ENCODE peak calls at places on chromosome 18, in seven cellular contexts. I is endothelial cell of umbilical vein, U is lower lobe of right lung, M is cardiac muscle cell, H is IMR-90, D is right atrium auricular region, R is HL-60. L is an unnamed sample.

GRCh38 chr18:80132196-80132812 is 23.2 kb downstream of the ADNP2 start:
- DNase-seq in I (no peak), U (no peak), M (no peak), H (no peak), D (no peak), R (no peak), L (no peak)

GRCh38 chr18:62678847-62679535 is 36.4 kb upstream of the PHLPP1 start:
- DNase-seq in I (no peak), U (no peak), M (no peak), H (no peak), D (no peak), R (no peak), L (no peak)

GRCh38 chr18:6414118-6414722 is 491 bp downstream of the L3MBTL4 start:
- DNase-seq in I (no peak), U (peak; percentile 87), M (peak; percentile 23), H (no peak), D (no peak), R (no peak), L (peak; percentile 93)

GRCh38 chr18:22282311-22283235 is 113.2 kb downstream of the GATA6 start:
- DNase-seq in I (peak; percentile 96), U (no peak), M (peak; percentile 97), H (peak; percentile 96), D (no peak), R (peak; percentile 35), L (no peak)

GRCh38 chr18:22899421-22899820 is 33.7 kb upstream of the RBBP8 start:
- DNase-seq in I (no peak), U (no peak), M (no peak), H (no peak), D (no peak), R (no peak), L (no peak)

GRCh38 chr18:58788971-58789797 is 75.5 kb upstream of the ZNF532 start:
- DNase-seq in I (peak; percentile 96), U (no peak), M (peak; percentile 81), H (peak; percentile 84), D (peak; percentile 66), R (no peak), L (no peak)

GRCh38 chr18:22171839-22172582 is 2.6 kb downstream of the GATA6 start:
- DNase-seq in I (no peak), U (peak; percentile 46), M (peak; percentile 45), H (no peak), D (no peak), R (no peak), L (no peak)

GRCh38 chr18:111292-112014 is 46.9 kb upstream of the USP14 start:
- DNase-seq in I (peak; percentile 64), U (peak; percentile 77), M (peak; percentile 64), H (peak; percentile 40), D (no peak), R (peak; percentile 28), L (peak; percentile 91)

GRCh38 chr18:21327101-21327500 is 85.1 kb downstream of the GREB1L start:
- DNase-seq in I (no peak), U (no peak), M (no peak), H (no peak), D (no peak), R (no peak), L (no peak)

GRCh38 chr18:74745658-74746403 is 148.2 kb downstream of the ZNF407 start:
- DNase-seq in I (peak; percentile 49), U (no peak), M (peak; percentile 45), H (peak; percentile 86), D (no peak), R (no peak), L (no peak)

GRCh38 chr18:79092869-79093268 is 23.7 kb downstream of the ATP9B start:
- DNase-seq in I (no peak), U (no peak), M (no peak), H (no peak), D (no peak), R (no peak), L (no peak)

GRCh38 chr18:63262369-63263335 is 56.9 kb downstream of the BCL2 start:
- DNase-seq in I (no peak), U (no peak), M (no peak), H (no peak), D (no peak), R (no peak), L (no peak)

GRCh38 chr18:59502222-59502898 is 143.3 kb upstream of the LMAN1 start:
- DNase-seq in I (no peak), U (no peak), M (peak; percentile 91), H (peak; percentile 94), D (peak; percentile 75), R (no peak), L (peak; percentile 43)

GRCh38 chr18:2536493-2536892 is 34.8 kb downstream of the METTL4 start:
- DNase-seq in I (no peak), U (no peak), M (peak; percentile 72), H (peak; percentile 72), D (no peak), R (no peak), L (no peak)

GRCh38 chr18:79938196-79938595 is 13.3 kb downstream of the SLC66A2 start:
- DNase-seq in I (no peak), U (peak; percentile 37), M (no peak), H (no peak), D (no peak), R (no peak), L (peak; percentile 47)

GRCh38 chr18:53380063-53380639 is 844.3 kb downstream of the MBD2 start:
- DNase-seq in I (peak; percentile 9), U (no peak), M (peak; percentile 54), H (peak; percentile 31), D (no peak), R (no peak), L (no peak)

GRCh38 chr18:22021701-22022100 is 147.7 kb upstream of the GATA6 start:
- DNase-seq in I (no peak), U (no peak), M (no peak), H (no peak), D (no peak), R (no peak), L (no peak)

GRCh38 chr18:75036941-75037516 is 171.9 kb downstream of the PTGR3 start:
- DNase-seq in I (no peak), U (no peak), M (peak; percentile 2), H (peak; percentile 86), D (no peak), R (no peak), L (no peak)

GRCh38 chr18:10518595-10519273 is 7.1 kb upstream of the NAPG start:
- DNase-seq in I (peak; percentile 56), U (peak; percentile 56), M (peak; percentile 75), H (peak; percentile 36), D (no peak), R (peak; percentile 75), L (no peak)

GRCh38 chr18:22637787-22638186 is 220.1 kb upstream of the CTAGE1 start:
- DNase-seq in I (no peak), U (no peak), M (peak; percentile 88), H (peak; percentile 89), D (no peak), R (no peak), L (no peak)

GRCh38 chr18:67219821-67220220 is 296.7 kb downstream of the DSEL start:
- DNase-seq in I (peak; percentile 69), U (no peak), M (no peak), H (no peak), D (no peak), R (no peak), L (no peak)

GRCh38 chr18:13398631-13399030 is 180.1 kb downstream of the LDLRAD4 start:
- DNase-seq in I (no peak), U (no peak), M (no peak), H (no peak), D (no peak), R (no peak), L (no peak)

GRCh38 chr18:39753178-39753577 is 2187.6 kb upstream of the CELF4 start:
- DNase-seq in I (no peak), U (no peak), M (no peak), H (no peak), D (no peak), R (no peak), L (peak; percentile 19)

DNA sequence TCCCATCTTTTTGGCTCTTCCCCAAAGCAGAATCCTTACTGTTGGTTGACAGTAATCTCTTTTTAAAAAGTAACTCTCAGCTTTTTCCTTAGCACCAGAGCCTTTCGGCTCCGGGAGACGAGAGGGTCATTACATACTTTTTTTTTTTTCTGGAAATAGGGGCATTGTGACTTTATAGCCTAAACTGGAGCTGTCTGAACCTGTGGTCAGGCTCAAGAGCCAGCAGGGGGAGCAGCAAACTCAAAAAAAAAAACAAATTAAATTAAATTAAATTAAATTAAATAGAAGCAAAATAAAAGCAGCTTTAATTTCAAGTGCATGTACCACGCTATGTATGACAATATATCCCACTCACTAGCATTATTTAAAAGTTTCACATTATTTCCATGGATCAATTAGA is 156.6 kb downstream of the DTNA start:
- DNase-seq in I (peak; percentile 21), U (no peak), M (peak; percentile 28), H (peak; percentile 30), D (no peak), R (no peak), L (no peak)
- TF ChIP-seq CTCF in I (peak; percentile 54), U (peak; percentile 22), M (peak; percentile 58), H (peak; percentile 57), D (no peak), R (no peak), L (peak; percentile 24)

GRCh38 chr18:48621815-48622555 is 83.2 kb downstream of the CTIF start:
- DNase-seq in I (no peak), U (no peak), M (no peak), H (peak; percentile 29), D (no peak), R (no peak), L (no peak)
- H3K27ac ChIP-seq in I (no peak overlapping the region), U (peak overlapping the region; percentile 46), M (no peak overlapping the region), H (peak overlapping the region; percentile 98), D (no peak overlapping the region), R (no peak overlapping the region), L (no peak overlapping the region)

GRCh38 chr18:77001979-77002378 is 130.6 kb downstream of the MBP start:
- DNase-seq in I (no peak), U (no peak), M (no peak), H (no peak), D (no peak), R (no peak), L (no peak)

GRCh38 chr18:77001041-77001440 is 131.5 kb downstream of the MBP start:
- DNase-seq in I (no peak), U (peak; percentile 46), M (no peak), H (no peak), D (no peak), R (no peak), L (peak; percentile 72)

GRCh38 chr18:77002496-77002895 is 130.1 kb downstream of the MBP start:
- DNase-seq in I (no peak), U (no peak), M (no peak), H (no peak), D (no peak), R (no peak), L (no peak)

GRCh38 chr18:76999077-76999476 is 133.5 kb downstream of the MBP start:
- DNase-seq in I (no peak), U (no peak), M (no peak), H (no peak), D (no peak), R (no peak), L (no peak)

GRCh38 chr18:77000527-77000926 is 132.1 kb downstream of the MBP start:
- DNase-seq in I (peak; percentile 46), U (peak; percentile 74), M (peak; percentile 60), H (peak; percentile 32), D (no peak), R (no peak), L (no peak)
- TF ChIP-seq CTCF in I (peak; percentile 90), U (peak; percentile 97), M (peak; percentile 99), H (peak; percentile 97), D (peak; percentile 95), R (peak; percentile 96), L (peak; percentile 98)

DNA sequence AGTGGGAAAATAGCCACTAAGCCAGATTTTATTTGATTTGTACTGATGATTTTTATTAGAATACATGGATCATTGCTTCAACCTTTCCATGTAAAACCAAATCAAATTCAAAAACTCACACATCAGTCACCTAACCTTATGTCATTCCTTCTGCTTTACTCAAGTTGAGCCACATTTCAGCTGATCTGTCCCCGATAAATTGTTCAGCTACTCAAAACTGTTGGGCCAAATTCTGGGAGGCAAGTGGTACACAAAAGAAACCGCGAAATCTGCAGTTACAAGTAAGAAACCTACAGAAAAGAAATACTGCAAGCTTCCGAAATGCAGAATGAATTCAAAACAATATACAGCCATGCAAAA is 109.7 kb downstream of the TCF4 start:
- DNase-seq in I (no peak), U (no peak), M (peak; percentile 28), H (peak; percentile 18), D (no peak), R (no peak), L (no peak)
- H3K27ac ChIP-seq in I (peak overlapping the region; percentile 95), U (peak overlapping the region; percentile 78), M (peak overlapping the region; percentile 15), H (no peak overlapping the region), D (peak overlapping the region; percentile 77), R (no peak overlapping the region), L (peak overlapping the region; percentile 76)

L was measured in left lung.